ENCODE peak calls at places on chromosomes 2 and 18, in ten cellular contexts. One of them, this sample, is unnamed.
A peak's percentile ranks its signal among the peaks of the same experiment; 100 is the strongest.

GRCh38 chr2:217077841-217078407 is 218.1 kb upstream of the TNP1 start:
- DNase-seq in heart left ventricle: no peak
- DNase-seq in SJSA1: no peak
- DNase-seq in heart right ventricle: no peak
- DNase-seq in cardiac muscle cell: no peak
- DNase-seq in body of pancreas: no peak
- DNase-seq in adrenal gland: no peak
- DNase-seq in tibial nerve: no peak
- DNase-seq in small intestine: no peak
- DNase-seq in effector memory CD4-positive, alpha-beta T cell: no peak
- DNase-seq in this sample: no peak

GRCh38 chr18:50644807-50645206 is 84.9 kb downstream of the MAPK4 start:
- DNase-seq in heart left ventricle: no peak
- DNase-seq in SJSA1: no peak
- DNase-seq in heart right ventricle: no peak
- DNase-seq in cardiac muscle cell: peak; percentile 43
- DNase-seq in body of pancreas: no peak
- DNase-seq in adrenal gland: no peak
- DNase-seq in tibial nerve: no peak
- DNase-seq in small intestine: no peak
- DNase-seq in effector memory CD4-positive, alpha-beta T cell: no peak
- DNase-seq in this sample: no peak

GRCh38 chr2:127597046-127597983 is 48.6 kb upstream of the GPR17 start:
- DNase-seq in heart left ventricle: peak; percentile 9
- DNase-seq in SJSA1: no peak
- DNase-seq in heart right ventricle: no peak
- DNase-seq in cardiac muscle cell: no peak
- DNase-seq in body of pancreas: no peak
- DNase-seq in adrenal gland: no peak
- DNase-seq in tibial nerve: no peak
- DNase-seq in small intestine: no peak
- DNase-seq in effector memory CD4-positive, alpha-beta T cell: no peak
- DNase-seq in this sample: no peak

GRCh38 chr2:110755494-110756078 is 23.2 kb downstream of the ACOXL start:
- DNase-seq in heart left ventricle: no peak
- DNase-seq in SJSA1: no peak
- DNase-seq in heart right ventricle: no peak
- DNase-seq in cardiac muscle cell: no peak
- DNase-seq in body of pancreas: no peak
- DNase-seq in adrenal gland: no peak
- DNase-seq in tibial nerve: no peak
- DNase-seq in small intestine: no peak
- DNase-seq in effector memory CD4-positive, alpha-beta T cell: no peak
- DNase-seq in this sample: no peak

GRCh38 chr2:818233-818632 is 132.4 kb upstream of the SNTG2 start:
- DNase-seq in heart left ventricle: no peak
- DNase-seq in SJSA1: no peak
- DNase-seq in heart right ventricle: no peak
- DNase-seq in cardiac muscle cell: no peak
- DNase-seq in body of pancreas: no peak
- DNase-seq in adrenal gland: no peak
- DNase-seq in tibial nerve: no peak
- DNase-seq in small intestine: no peak
- DNase-seq in effector memory CD4-positive, alpha-beta T cell: no peak
- DNase-seq in this sample: no peak

GRCh38 chr18:12737243-12737902 is 34.5 kb downstream of the PSMG2 start:
- DNase-seq in heart left ventricle: no peak
- DNase-seq in SJSA1: no peak
- DNase-seq in heart right ventricle: no peak
- DNase-seq in cardiac muscle cell: no peak
- DNase-seq in body of pancreas: no peak
- DNase-seq in adrenal gland: no peak
- DNase-seq in tibial nerve: no peak
- DNase-seq in small intestine: no peak
- DNase-seq in effector memory CD4-positive, alpha-beta T cell: no peak
- DNase-seq in this sample: no peak

GRCh38 chr2:42164971-42165370 is 4.2 kb upstream of the EML4 start:
- DNase-seq in heart left ventricle: no peak
- DNase-seq in SJSA1: no peak
- DNase-seq in heart right ventricle: no peak
- DNase-seq in cardiac muscle cell: no peak
- DNase-seq in body of pancreas: no peak
- DNase-seq in adrenal gland: no peak
- DNase-seq in tibial nerve: no peak
- DNase-seq in small intestine: no peak
- DNase-seq in effector memory CD4-positive, alpha-beta T cell: no peak
- DNase-seq in this sample: no peak

GRCh38 chr2:239594772-239595608 is 194.2 kb upstream of the HDAC4 start:
- DNase-seq in heart left ventricle: peak; percentile 7
- DNase-seq in SJSA1: no peak
- DNase-seq in heart right ventricle: no peak
- DNase-seq in cardiac muscle cell: no peak
- DNase-seq in body of pancreas: no peak
- DNase-seq in adrenal gland: no peak
- DNase-seq in tibial nerve: peak; percentile 3
- DNase-seq in small intestine: no peak
- DNase-seq in effector memory CD4-positive, alpha-beta T cell: no peak
- DNase-seq in this sample: no peak

GRCh38 chr18:8912348-8913057 is 190.0 kb upstream of the NDUFV2 start:
- DNase-seq in heart left ventricle: no peak
- DNase-seq in SJSA1: peak; percentile 74
- DNase-seq in heart right ventricle: no peak
- DNase-seq in cardiac muscle cell: peak; percentile 0
- DNase-seq in body of pancreas: peak; percentile 2
- DNase-seq in adrenal gland: no peak
- DNase-seq in tibial nerve: no peak
- DNase-seq in small intestine: peak; percentile 14
- DNase-seq in effector memory CD4-positive, alpha-beta T cell: no peak
- DNase-seq in this sample: no peak

GRCh38 chr2:58479557-58480120 is 238.5 kb upstream of the FANCL start:
- DNase-seq in heart left ventricle: no peak
- DNase-seq in SJSA1: no peak
- DNase-seq in heart right ventricle: no peak
- DNase-seq in cardiac muscle cell: no peak
- DNase-seq in body of pancreas: no peak
- DNase-seq in adrenal gland: no peak
- DNase-seq in tibial nerve: no peak
- DNase-seq in small intestine: no peak
- DNase-seq in effector memory CD4-positive, alpha-beta T cell: no peak
- DNase-seq in this sample: no peak

GRCh38 chr2:696463-696862 is 19.3 kb upstream of the TMEM18 start:
- DNase-seq in heart left ventricle: no peak
- DNase-seq in SJSA1: no peak
- DNase-seq in heart right ventricle: no peak
- DNase-seq in cardiac muscle cell: no peak
- DNase-seq in body of pancreas: no peak
- DNase-seq in adrenal gland: no peak
- DNase-seq in tibial nerve: no peak
- DNase-seq in small intestine: no peak
- DNase-seq in effector memory CD4-positive, alpha-beta T cell: no peak
- DNase-seq in this sample: no peak

GRCh38 chr18:46275370-46275769 is 171.2 kb downstream of the HAUS1 start:
- DNase-seq in heart left ventricle: no peak
- DNase-seq in SJSA1: no peak
- DNase-seq in heart right ventricle: no peak
- DNase-seq in cardiac muscle cell: no peak
- DNase-seq in body of pancreas: no peak
- DNase-seq in adrenal gland: no peak
- DNase-seq in tibial nerve: no peak
- DNase-seq in small intestine: no peak
- DNase-seq in effector memory CD4-positive, alpha-beta T cell: no peak
- DNase-seq in this sample: no peak

GRCh38 chr2:53182609-53183008 is 585.0 kb upstream of the CHAC2 start:
- DNase-seq in heart left ventricle: no peak
- DNase-seq in SJSA1: no peak
- DNase-seq in heart right ventricle: no peak
- DNase-seq in cardiac muscle cell: peak; percentile 5
- DNase-seq in body of pancreas: peak; percentile 51
- DNase-seq in adrenal gland: no peak
- DNase-seq in tibial nerve: no peak
- DNase-seq in small intestine: no peak
- DNase-seq in effector memory CD4-positive, alpha-beta T cell: no peak
- DNase-seq in this sample: no peak

GRCh38 chr2:168732506-168732905 is 69.9 kb upstream of the NOSTRIN start:
- DNase-seq in heart left ventricle: no peak
- DNase-seq in SJSA1: no peak
- DNase-seq in heart right ventricle: no peak
- DNase-seq in cardiac muscle cell: no peak
- DNase-seq in body of pancreas: no peak
- DNase-seq in adrenal gland: no peak
- DNase-seq in tibial nerve: no peak
- DNase-seq in small intestine: no peak
- DNase-seq in effector memory CD4-positive, alpha-beta T cell: no peak
- DNase-seq in this sample: no peak
- H3K27ac ChIP-seq in heart left ventricle: no peak overlapping the region
- H3K27ac ChIP-seq in SJSA1: no peak overlapping the region
- H3K27ac ChIP-seq in heart right ventricle: no peak overlapping the region
- H3K27ac ChIP-seq in cardiac muscle cell: no peak overlapping the region
- H3K27ac ChIP-seq in body of pancreas: no peak overlapping the region
- H3K27ac ChIP-seq in adrenal gland: no peak overlapping the region
- H3K27ac ChIP-seq in tibial nerve: no peak overlapping the region
- H3K27ac ChIP-seq in small intestine: no peak overlapping the region
- H3K27ac ChIP-seq in effector memory CD4-positive, alpha-beta T cell: no peak overlapping the region
- H3K27ac ChIP-seq in this sample: no peak overlapping the region

GRCh38 chr2:95220449-95220848 is 13.1 kb downstream of the ZNF892 start:
- DNase-seq in heart left ventricle: no peak
- DNase-seq in SJSA1: no peak
- DNase-seq in heart right ventricle: no peak
- DNase-seq in cardiac muscle cell: no peak
- DNase-seq in body of pancreas: no peak
- DNase-seq in adrenal gland: no peak
- DNase-seq in tibial nerve: no peak
- DNase-seq in small intestine: no peak
- DNase-seq in effector memory CD4-positive, alpha-beta T cell: no peak
- DNase-seq in this sample: no peak

DNA sequence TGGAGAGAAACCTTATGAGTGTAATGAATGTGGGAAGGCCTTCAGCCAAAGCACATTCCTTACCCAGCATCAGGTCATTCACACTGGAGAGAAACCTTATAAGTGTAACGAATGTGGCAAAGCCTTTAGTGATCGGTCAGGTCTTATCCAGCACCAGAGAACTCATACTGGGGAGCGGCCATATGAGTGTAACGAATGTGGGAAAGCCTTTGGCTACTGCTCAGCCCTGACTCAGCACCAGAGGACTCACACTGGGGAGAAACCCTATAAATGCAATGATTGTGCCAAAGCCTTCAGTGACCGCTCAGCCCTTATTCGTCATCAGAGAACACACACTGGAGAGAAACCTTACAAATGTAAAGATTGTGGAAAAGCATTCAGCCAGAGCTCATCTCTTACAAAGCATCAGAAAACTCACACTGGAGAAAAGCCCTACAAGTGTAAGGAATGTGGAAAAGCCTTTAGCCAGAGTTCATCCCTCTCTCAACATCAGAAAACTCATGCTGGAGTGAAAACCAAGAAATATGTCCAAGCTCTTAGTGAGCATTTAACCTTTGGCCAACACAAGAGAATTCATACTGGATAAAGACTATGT is 7.8 kb downstream of the ZNF892 start:
- DNase-seq in heart left ventricle: no peak
- DNase-seq in SJSA1: no peak
- DNase-seq in heart right ventricle: no peak
- DNase-seq in cardiac muscle cell: no peak
- DNase-seq in body of pancreas: no peak
- DNase-seq in adrenal gland: no peak
- DNase-seq in tibial nerve: no peak
- DNase-seq in small intestine: no peak
- DNase-seq in effector memory CD4-positive, alpha-beta T cell: no peak
- DNase-seq in this sample: no peak
- H3K9me3 ChIP-seq in heart left ventricle: peaks cover 100% of the 10 kb centered on the region
- H3K9me3 ChIP-seq in SJSA1: peaks cover 43% of the 10 kb centered on the region
- H3K9me3 ChIP-seq in heart right ventricle: peaks cover 9% of the 10 kb centered on the region
- H3K9me3 ChIP-seq in cardiac muscle cell: peaks cover 3% of the 10 kb centered on the region
- H3K9me3 ChIP-seq in body of pancreas: peaks cover 82% of the 10 kb centered on the region
- H3K9me3 ChIP-seq in adrenal gland: peaks cover 75% of the 10 kb centered on the region
- H3K9me3 ChIP-seq in tibial nerve: peaks cover 92% of the 10 kb centered on the region
- H3K9me3 ChIP-seq in small intestine: peaks cover 4% of the 10 kb centered on the region
- H3K9me3 ChIP-seq in effector memory CD4-positive, alpha-beta T cell: peaks cover 57% of the 10 kb centered on the region
- H3K9me3 ChIP-seq in this sample: peaks cover 92% of the 10 kb centered on the region

GRCh38 chr18:58525517-58525916 is 103.4 kb downstream of the ALPK2 start:
- DNase-seq in heart left ventricle: no peak
- DNase-seq in SJSA1: no peak
- DNase-seq in heart right ventricle: no peak
- DNase-seq in cardiac muscle cell: no peak
- DNase-seq in body of pancreas: no peak
- DNase-seq in adrenal gland: no peak
- DNase-seq in tibial nerve: no peak
- DNase-seq in small intestine: no peak
- DNase-seq in effector memory CD4-positive, alpha-beta T cell: no peak
- DNase-seq in this sample: peak; percentile 36
- H3K4me1 ChIP-seq in heart left ventricle: no peaks in the 10 kb centered on the region
- H3K4me1 ChIP-seq in SJSA1: peaks cover 18% of the 10 kb centered on the region
- H3K4me1 ChIP-seq in heart right ventricle: no peaks in the 10 kb centered on the region
- H3K4me1 ChIP-seq in cardiac muscle cell: no peaks in the 10 kb centered on the region
- H3K4me1 ChIP-seq in body of pancreas: peaks cover 14% of the 10 kb centered on the region
- H3K4me1 ChIP-seq in adrenal gland: no peaks in the 10 kb centered on the region
- H3K4me1 ChIP-seq in tibial nerve: no peaks in the 10 kb centered on the region
- H3K4me1 ChIP-seq in small intestine: peaks cover 3% of the 10 kb centered on the region
- H3K4me1 ChIP-seq in effector memory CD4-positive, alpha-beta T cell: peaks cover 4% of the 10 kb centered on the region
- H3K4me1 ChIP-seq in this sample: no peaks in the 10 kb centered on the region

GRCh38 chr18:48580782-48581181 is 42.0 kb downstream of the CTIF start:
- DNase-seq in heart left ventricle: no peak
- DNase-seq in SJSA1: no peak
- DNase-seq in heart right ventricle: no peak
- DNase-seq in cardiac muscle cell: no peak
- DNase-seq in body of pancreas: no peak
- DNase-seq in adrenal gland: no peak
- DNase-seq in tibial nerve: no peak
- DNase-seq in small intestine: no peak
- DNase-seq in effector memory CD4-positive, alpha-beta T cell: no peak
- DNase-seq in this sample: no peak

GRCh38 chr18:48582946-48583345 is 44.1 kb downstream of the CTIF start:
- DNase-seq in heart left ventricle: no peak
- DNase-seq in SJSA1: no peak
- DNase-seq in heart right ventricle: no peak
- DNase-seq in cardiac muscle cell: no peak
- DNase-seq in body of pancreas: no peak
- DNase-seq in adrenal gland: no peak
- DNase-seq in tibial nerve: no peak
- DNase-seq in small intestine: no peak
- DNase-seq in effector memory CD4-positive, alpha-beta T cell: no peak
- DNase-seq in this sample: no peak

GRCh38 chr18:48581206-48581605 is 42.4 kb downstream of the CTIF start:
- DNase-seq in heart left ventricle: no peak
- DNase-seq in SJSA1: no peak
- DNase-seq in heart right ventricle: no peak
- DNase-seq in cardiac muscle cell: no peak
- DNase-seq in body of pancreas: no peak
- DNase-seq in adrenal gland: no peak
- DNase-seq in tibial nerve: no peak
- DNase-seq in small intestine: no peak
- DNase-seq in effector memory CD4-positive, alpha-beta T cell: no peak
- DNase-seq in this sample: no peak

GRCh38 chr18:48583568-48583967 is 44.7 kb downstream of the CTIF start:
- DNase-seq in heart left ventricle: no peak
- DNase-seq in SJSA1: no peak
- DNase-seq in heart right ventricle: no peak
- DNase-seq in cardiac muscle cell: no peak
- DNase-seq in body of pancreas: peak; percentile 37
- DNase-seq in adrenal gland: no peak
- DNase-seq in tibial nerve: no peak
- DNase-seq in small intestine: no peak
- DNase-seq in effector memory CD4-positive, alpha-beta T cell: no peak
- DNase-seq in this sample: no peak

GRCh38 chr18:48581941-48582340 is 43.1 kb downstream of the CTIF start:
- DNase-seq in heart left ventricle: no peak
- DNase-seq in SJSA1: no peak
- DNase-seq in heart right ventricle: no peak
- DNase-seq in cardiac muscle cell: no peak
- DNase-seq in body of pancreas: no peak
- DNase-seq in adrenal gland: no peak
- DNase-seq in tibial nerve: no peak
- DNase-seq in small intestine: no peak
- DNase-seq in effector memory CD4-positive, alpha-beta T cell: no peak
- DNase-seq in this sample: no peak
- H3K27ac ChIP-seq in heart left ventricle: no peak overlapping the region
- H3K27ac ChIP-seq in SJSA1: no peak overlapping the region
- H3K27ac ChIP-seq in heart right ventricle: no peak overlapping the region
- H3K27ac ChIP-seq in cardiac muscle cell: no peak overlapping the region
- H3K27ac ChIP-seq in body of pancreas: no peak overlapping the region
- H3K27ac ChIP-seq in adrenal gland: no peak overlapping the region
- H3K27ac ChIP-seq in tibial nerve: no peak overlapping the region
- H3K27ac ChIP-seq in small intestine: no peak overlapping the region
- H3K27ac ChIP-seq in effector memory CD4-positive, alpha-beta T cell: no peak overlapping the region
- H3K27ac ChIP-seq in this sample: no peak overlapping the region

This sample was measured in CD4-positive, CD25-positive, alpha-beta regulatory T cell.